ENCODE peak calls at places on chromosomes 4 and X, in nine cellular contexts. Z is CD4-positive, alpha-beta T cell; Y is neural progenitor cell; X is adrenal gland; K is testis; C is GM06990; W is psoas muscle; H is HFF-Myc; B is type B pancreatic cell. S is an unnamed sample.

GRCh38 chr4:10179957-10180602 is 63.5 kb upstream of the WDR1 start:
- DNase-seq in Z (no peak), Y (no peak), X (no peak), K (no peak), C (no peak), W (no peak), H (no peak), B (no peak), S (no peak)

GRCh38 chr4:58209576-58209975 is 1099.4 kb upstream of the IGFBP7 start:
- DNase-seq in Z (no peak), Y (peak), X (no peak), K (no peak), C (no peak), W (no peak), H (no peak), B (no peak), S (no peak)

GRCh38 chrX:10636337-10636736 is 16.0 kb upstream of the MID1 start:
- DNase-seq in Z (no peak), Y (peak), X (peak), K (peak), C (no peak), W (no peak), H (peak), B (no peak), S (no peak)

GRCh38 chr4:105551968-105552746 is at the start of gene ARHGEF38:
- DNase-seq in Z (no peak), Y (peak), X (no peak), K (no peak), C (no peak), W (no peak), H (no peak), B (no peak), S (no peak)

GRCh38 chr4:10599574-10599973 is 85.0 kb downstream of the CLNK start:
- DNase-seq in Z (no peak), Y (no peak), X (no peak), K (no peak), C (no peak), W (no peak), H (no peak), B (no peak), S (peak)

GRCh38 chr4:100557306-100557705 is 39.5 kb upstream of the EMCN start:
- DNase-seq in Z (no peak), Y (no peak), X (no peak), K (no peak), C (no peak), W (no peak), H (no peak), B (no peak), S (no peak)

GRCh38 chrX:129655547-129656248 is 942 bp upstream of the APLN start:
- DNase-seq in Z (no peak), Y (peak), X (no peak), K (no peak), C (no peak), W (no peak), H (no peak), B (peak), S (no peak)

GRCh38 chr4:100146756-100147155 is 43.5 kb downstream of the DDIT4L start:
- DNase-seq in Z (no peak), Y (no peak), X (no peak), K (no peak), C (no peak), W (no peak), H (no peak), B (no peak), S (no peak)

GRCh38 chrX:13266641-13267420 is 53.0 kb downstream of the ATXN3L start:
- DNase-seq in Z (no peak), Y (peak), X (no peak), K (no peak), C (no peak), W (no peak), H (no peak), B (no peak), S (no peak)

GRCh38 chr4:189313861-189314513 is 626.7 kb upstream of the FRG1 start:
- DNase-seq in Z (no peak), Y (no peak), X (no peak), K (no peak), C (no peak), W (no peak), H (no peak), B (no peak), S (no peak)

GRCh38 chrX:17412692-17413091 is 37.7 kb downstream of the NHS start:
- DNase-seq in Z (no peak), Y (no peak), X (no peak), K (no peak), C (no peak), W (no peak), H (peak), B (no peak), S (no peak)

GRCh38 chr4:8115916-8116315 is 42.7 kb downstream of the ABLIM2 start:
- DNase-seq in Z (no peak), Y (no peak), X (no peak), K (no peak), C (no peak), W (peak), H (no peak), B (no peak), S (no peak)

GRCh38 chr4:105909699-105910340 is 14.5 kb downstream of the NPNT start:
- DNase-seq in Z (no peak), Y (no peak), X (no peak), K (no peak), C (no peak), W (no peak), H (no peak), B (no peak), S (no peak)

GRCh38 chrX:1601051-1601767 is 9.8 kb downstream of the AKAP17A start:
- DNase-seq in Z (no peak), Y (no peak), X (no peak), K (no peak), C (no peak), W (no peak), H (no peak), B (peak), S (no peak)

GRCh38 chr4:5463361-5463760 is 245.0 kb downstream of the EVC2 start:
- DNase-seq in Z (no peak), Y (no peak), X (no peak), K (no peak), C (no peak), W (no peak), H (no peak), B (no peak), S (no peak)

GRCh38 chr4:114417214-114417613 is 181.4 kb upstream of the UGT8 start:
- DNase-seq in Z (no peak), Y (peak), X (no peak), K (no peak), C (no peak), W (no peak), H (no peak), B (no peak), S (no peak)

GRCh38 chrX:31260351-31260750 is 188.5 kb upstream of the FTHL17 start:
- DNase-seq in Z (no peak), Y (no peak), X (no peak), K (no peak), C (no peak), W (no peak), H (no peak), B (no peak), S (no peak)

GRCh38 chr4:61805979-61806378 is 605.9 kb downstream of the ADGRL3 start:
- DNase-seq in Z (no peak), Y (no peak), X (no peak), K (no peak), C (no peak), W (no peak), H (no peak), B (no peak), S (no peak)

GRCh38 chr4:14111730-14112171 is 484.2 kb upstream of the BOD1L1 start:
- DNase-seq in Z (no peak), Y (no peak), X (no peak), K (no peak), C (no peak), W (no peak), H (no peak), B (no peak), S (no peak)

GRCh38 chrX:30023451-30023850 is 191.9 kb upstream of the MAGEB2 start:
- DNase-seq in Z (no peak), Y (no peak), X (no peak), K (no peak), C (no peak), W (no peak), H (no peak), B (no peak), S (no peak)

GRCh38 chr4:105022811-105023667 is 123.6 kb upstream of the TET2 start:
- DNase-seq in Z (no peak), Y (no peak), X (no peak), K (no peak), C (no peak), W (no peak), H (no peak), B (no peak), S (no peak)

GRCh38 chr4:90095000-90095399 is 32.2 kb upstream of the CCSER1 start:
- DNase-seq in Z (no peak), Y (peak), X (no peak), K (no peak), C (no peak), W (no peak), H (no peak), B (no peak), S (no peak)

GRCh38 chr4:75547647-75548387 is 8.0 kb upstream of the ODAPH start:
- DNase-seq in Z (no peak), Y (no peak), X (peak), K (peak), C (no peak), W (peak), H (peak), B (no peak), S (no peak)

GRCh38 chr4:167897116-167897515 is 195.2 kb upstream of the ANXA10 start:
- DNase-seq in Z (no peak), Y (peak), X (no peak), K (no peak), C (no peak), W (no peak), H (peak), B (no peak), S (no peak)

GRCh38 chrX:71859637-71860036 is 51.0 kb upstream of the NHSL2 start:
- DNase-seq in Z (no peak), Y (peak), X (peak), K (peak), C (no peak), W (no peak), H (no peak), B (no peak), S (no peak)

GRCh38 chrX:141619336-141619735 is 29.8 kb downstream of the SPANXA2 start:
- DNase-seq in Z (no peak), Y (no peak), X (no peak), K (no peak), C (no peak), W (no peak), H (no peak), B (no peak), S (no peak)

GRCh38 chrX:151398346-151398745 is 1.3 kb downstream of the VMA21 start:
- DNase-seq in Z (no peak), Y (no peak), X (no peak), K (no peak), C (no peak), W (no peak), H (no peak), B (no peak), S (no peak)

GRCh38 chr4:45358573-45359506 is 632.5 kb upstream of the GNPDA2 start:
- DNase-seq in Z (no peak), Y (no peak), X (no peak), K (no peak), C (no peak), W (no peak), H (no peak), B (no peak), S (no peak)

GRCh38 chrX:149453030-149453429 is 52.1 kb downstream of the IDS start:
- DNase-seq in Z (no peak), Y (no peak), X (no peak), K (no peak), C (no peak), W (no peak), H (peak), B (no peak), S (no peak)

GRCh38 chr4:28518781-28519180 is 1658.1 kb downstream of the STIM2 start:
- DNase-seq in Z (no peak), Y (no peak), X (no peak), K (no peak), C (no peak), W (no peak), H (no peak), B (no peak), S (no peak)

GRCh38 chr4:148288448-148288847 is 153.8 kb downstream of the NR3C2 start:
- DNase-seq in Z (no peak), Y (no peak), X (no peak), K (no peak), C (no peak), W (no peak), H (no peak), B (no peak), S (no peak)

GRCh38 chr4:3284734-3285557 is 7.9 kb upstream of the RGS12 start:
- DNase-seq in Z (no peak), Y (no peak), X (peak), K (peak), C (no peak), W (peak), H (no peak), B (no peak), S (no peak)

GRCh38 chr4:188143731-188144130 is 4.5 kb downstream of the TRIML1 start:
- DNase-seq in Z (no peak), Y (no peak), X (no peak), K (no peak), C (no peak), W (no peak), H (no peak), B (no peak), S (no peak)

GRCh38 chrX:25389276-25389675 is 373.5 kb upstream of the ARX start:
- DNase-seq in Z (no peak), Y (no peak), X (no peak), K (no peak), C (no peak), W (no peak), H (no peak), B (no peak), S (no peak)

GRCh38 chr4:39410415-39410814 is 3.7 kb downstream of the KLB start:
- DNase-seq in Z (no peak), Y (no peak), X (no peak), K (no peak), C (no peak), W (no peak), H (no peak), B (no peak), S (no peak)
- TF ChIP-seq CTCF in Z (peak), Y (peak), X (peak), K (no peak), C (peak), W (no peak), H (no peak), B (peak), S (peak)

GRCh38 chrX:113651306-113651705 is 810.7 kb upstream of the AMOT start:
- DNase-seq in Z (no peak), Y (no peak), X (no peak), K (no peak), C (no peak), W (no peak), H (no peak), B (no peak), S (no peak)
- TF ChIP-seq CTCF in Z (no peak), Y (no peak), X (no peak), K (no peak), C (no peak), W (no peak), H (no peak), B (no peak), S (no peak)

GRCh38 chrX:3244955-3245354 is 101.5 kb downstream of the MXRA5 start:
- DNase-seq in Z (no peak), Y (no peak), X (no peak), K (no peak), C (no peak), W (no peak), H (no peak), B (no peak), S (no peak)
- TF ChIP-seq CTCF in Z (no peak), Y (no peak), X (peak), K (no peak), C (no peak), W (peak), H (no peak), B (no peak), S (no peak)

DNA sequence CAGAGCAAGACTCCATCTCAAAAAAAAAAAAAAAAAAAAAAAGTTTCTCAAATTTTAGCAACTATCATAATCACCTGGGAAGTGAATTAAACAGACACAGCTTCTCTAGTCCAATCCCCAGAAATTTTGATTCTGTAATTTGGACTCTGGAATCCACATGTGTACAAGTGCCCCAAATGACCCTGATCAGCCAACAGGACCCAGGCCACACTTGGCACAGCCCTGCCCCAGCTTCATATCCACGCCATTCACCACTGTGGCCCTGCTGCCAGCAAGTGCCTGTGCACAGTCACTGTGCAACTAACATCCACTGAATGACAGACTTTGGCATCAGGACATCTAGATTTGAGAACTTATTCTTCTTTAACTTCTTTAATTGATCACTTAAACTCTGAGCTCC is 14.1 kb upstream of the CXCL13 start:
- DNase-seq in Z (no peak), Y (no peak), X (no peak), K (no peak), C (no peak), W (no peak), H (no peak), B (no peak), S (no peak)
- TF ChIP-seq CTCF in Z (no peak), Y (no peak), X (no peak), K (no peak), C (no peak), W (no peak), H (no peak), B (no peak), S (no peak)

GRCh38 chr4:109298279-109299010 is 4.0 kb downstream of the COL25A1 start:
- DNase-seq in Z (no peak), Y (peak), X (no peak), K (no peak), C (no peak), W (no peak), H (no peak), B (no peak), S (no peak)
- TF ChIP-seq CTCF in Z (peak), Y (peak), X (peak), K (peak), C (peak), W (peak), H (peak), B (peak), S (peak)

GRCh38 chr4:178136736-178137345 is 694.6 kb upstream of the AGA start:
- DNase-seq in Z (no peak), Y (no peak), X (no peak), K (no peak), C (no peak), W (no peak), H (no peak), B (no peak), S (no peak)
- TF ChIP-seq CTCF in Z (no peak), Y (no peak), X (no peak), K (no peak), C (no peak), W (no peak), H (no peak), B (no peak), S (no peak)

GRCh38 chr4:164765096-164765495 is 11.2 kb downstream of the SMIM31 start:
- DNase-seq in Z (no peak), Y (no peak), X (no peak), K (no peak), C (no peak), W (no peak), H (no peak), B (no peak), S (no peak)

GRCh38 chr4:164771088-164771487 is 17.2 kb downstream of the SMIM31 start:
- DNase-seq in Z (no peak), Y (no peak), X (no peak), K (no peak), C (no peak), W (no peak), H (no peak), B (no peak), S (no peak)

GRCh38 chr4:164772076-164772475 is 18.1 kb downstream of the SMIM31 start:
- DNase-seq in Z (no peak), Y (no peak), X (no peak), K (no peak), C (no peak), W (no peak), H (no peak), B (no peak), S (no peak)

GRCh38 chr4:164770051-164770724 is 16.3 kb downstream of the SMIM31 start:
- DNase-seq in Z (no peak), Y (no peak), X (no peak), K (no peak), C (no peak), W (no peak), H (no peak), B (no peak), S (no peak)

DNA sequence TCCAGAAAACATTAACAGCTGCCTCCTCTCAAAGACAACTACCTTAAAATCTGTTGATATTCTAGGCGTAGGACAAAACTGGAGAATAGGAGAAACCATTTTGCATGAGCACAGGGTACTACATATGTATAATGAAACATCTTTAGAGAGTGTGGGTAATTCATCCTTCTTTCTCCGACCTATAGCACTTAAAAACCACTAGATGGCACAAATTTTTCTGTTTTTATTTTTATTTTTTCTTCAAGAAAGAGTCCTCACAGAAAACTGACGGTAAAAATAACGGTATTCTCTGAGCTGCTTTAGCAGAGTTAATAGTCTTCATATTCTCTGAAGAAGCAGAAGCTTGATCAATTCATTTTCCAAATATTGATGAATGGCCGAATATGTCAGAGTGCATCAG is 14.6 kb downstream of the SMIM31 start:
- DNase-seq in Z (no peak), Y (no peak), X (no peak), K (no peak), C (no peak), W (no peak), H (no peak), B (no peak), S (peak)
- TF ChIP-seq CTCF in Z (no peak), Y (peak), X (no peak), K (no peak), C (peak), W (no peak), H (no peak), B (peak), S (peak)

GRCh38 chr4:182917182-182918043 is at the start of gene DCTD:
- DNase-seq in Z (peak), Y (peak), X (peak), K (peak), C (peak), W (peak), H (no peak), B (peak), S (peak)
- TF ChIP-seq CTCF in Z (peak), Y (peak), X (no peak), K (no peak), C (peak), W (peak), H (peak), B (peak), S (peak)